ENCODE peak calls at places on chromosomes 4 and X, in six cellular contexts. Z is hepatocyte; F is activated naive CD4-positive, alpha-beta T cell treated with Interleukin-2 at 50 U/mL for 16 hours; Y is posterior vena cava; U is CD8-positive, alpha-beta memory T cell; J is stimulated activated CD4-positive, alpha-beta T cell treated with anti-CD3 and anti-CD28 coated beads, Interleukin-1b, Interleukin-23, amount 100 ng/mL, for 1 hour. H is an unnamed sample.

GRCh38 chr4:96649536-96649935 is 809.6 kb downstream of the PDHA2 start:
- DNase-seq in Z (no peak), F (no peak), Y (no peak), U (no peak), J (no peak), H (no peak)

GRCh38 chr4:177047851-177048174 is 255.1 kb upstream of the VEGFC start:
- DNase-seq in Z (no peak), F (no peak), Y (no peak), U (no peak), J (no peak), H (no peak)

GRCh38 chr4:48093949-48094550 is 40.0 kb downstream of the TXK start:
- DNase-seq in Z (peak), F (peak), Y (no peak), U (no peak), J (no peak), H (no peak)

GRCh38 chr4:139651282-139652194 is 14.1 kb upstream of the MGST2 start:
- DNase-seq in Z (peak), F (peak), Y (peak), U (peak), J (peak), H (no peak)

GRCh38 chr4:184648220-184649025 is 824 bp downstream of the CASP3 start:
- DNase-seq in Z (peak), F (peak), Y (peak), U (peak), J (no peak), H (peak)

GRCh38 chr4:101696276-101697010 is 94.1 kb upstream of the BANK1 start:
- DNase-seq in Z (no peak), F (no peak), Y (no peak), U (no peak), J (no peak), H (no peak)

GRCh38 chrX:6052111-6052745 is 176.4 kb downstream of the NLGN4X start:
- DNase-seq in Z (no peak), F (no peak), Y (no peak), U (no peak), J (no peak), H (no peak)

GRCh38 chrX:97398030-97398551 is 514.4 kb downstream of the RPA4 start:
- DNase-seq in Z (no peak), F (no peak), Y (no peak), U (no peak), J (no peak), H (no peak)

GRCh38 chr4:108356209-108356535 is 187.4 kb upstream of the LEF1 start:
- DNase-seq in Z (no peak), F (no peak), Y (no peak), U (no peak), J (no peak), H (no peak)

GRCh38 chr4:44257461-44257860 is 191.1 kb downstream of the KCTD8 start:
- DNase-seq in Z (no peak), F (no peak), Y (no peak), U (no peak), J (no peak), H (no peak)

GRCh38 chr4:73864365-73864764 is 4.8 kb upstream of the CXCL1 start:
- DNase-seq in Z (peak), F (no peak), Y (no peak), U (no peak), J (no peak), H (no peak)

GRCh38 chrX:68826113-68826980 is 2.5 kb upstream of the EFNB1 start:
- DNase-seq in Z (no peak), F (no peak), Y (peak), U (no peak), J (no peak), H (no peak)

GRCh38 chr4:38088321-38088720 is 128.1 kb downstream of the PTTG2 start:
- DNase-seq in Z (no peak), F (no peak), Y (no peak), U (no peak), J (no peak), H (no peak)

GRCh38 chrX:53281321-53281822 is at the start of gene IQSEC2:
- DNase-seq in Z (peak), F (no peak), Y (peak), U (no peak), J (no peak), H (no peak)

GRCh38 chr4:39045791-39046221 is 13.6 kb upstream of the TMEM156 start:
- DNase-seq in Z (no peak), F (no peak), Y (no peak), U (no peak), J (no peak), H (no peak)

GRCh38 chrX:134688181-134688580 is 29.9 kb upstream of the PLAC1 start:
- DNase-seq in Z (no peak), F (no peak), Y (no peak), U (no peak), J (no peak), H (no peak)

GRCh38 chr4:28443786-28444412 is 1583.3 kb downstream of the STIM2 start:
- DNase-seq in Z (peak), F (no peak), Y (no peak), U (no peak), J (no peak), H (no peak)

GRCh38 chr4:19133315-19133714 is 1111.8 kb upstream of the LCORL start:
- DNase-seq in Z (no peak), F (no peak), Y (no peak), U (no peak), J (no peak), H (no peak)

GRCh38 chrX:112197845-112198244 is 115.3 kb upstream of the TRPC5 start:
- DNase-seq in Z (peak), F (no peak), Y (no peak), U (no peak), J (no peak), H (no peak)

GRCh38 chrX:133323450-133323849 is 91.8 kb downstream of the GPC4 start:
- DNase-seq in Z (peak), F (no peak), Y (no peak), U (no peak), J (no peak), H (no peak)

GRCh38 chr4:110062166-110062565 is 136.2 kb downstream of the ELOVL6 start:
- DNase-seq in Z (no peak), F (no peak), Y (no peak), U (no peak), J (no peak), H (no peak)

GRCh38 chrX:133746593-133746992 is 238.8 kb downstream of the GPC3 start:
- DNase-seq in Z (no peak), F (no peak), Y (no peak), U (no peak), J (no peak), H (no peak)

GRCh38 chrX:49137492-49137891 is 14.0 kb upstream of the GPKOW start:
- DNase-seq in Z (no peak), F (no peak), Y (no peak), U (no peak), J (no peak), H (no peak)

GRCh38 chrX:18394477-18394876 is 30.9 kb upstream of the CDKL5 start:
- DNase-seq in Z (no peak), F (no peak), Y (no peak), U (no peak), J (no peak), H (no peak)

GRCh38 chr4:67134616-67135015 is 410.7 kb downstream of the CENPC start:
- DNase-seq in Z (no peak), F (no peak), Y (no peak), U (no peak), J (no peak), H (no peak)

GRCh38 chr4:99633772-99634171 is 23.9 kb downstream of the C4orf54 start:
- DNase-seq in Z (no peak), F (no peak), Y (no peak), U (no peak), J (no peak), H (no peak)

GRCh38 chr4:88208146-88208545 is 49.7 kb upstream of the ABCG2 start:
- DNase-seq in Z (no peak), F (no peak), Y (no peak), U (no peak), J (no peak), H (no peak)

GRCh38 chr4:99405433-99406115 is 29.6 kb downstream of the ADH7 start:
- DNase-seq in Z (peak), F (peak), Y (no peak), U (peak), J (peak), H (no peak)

GRCh38 chrX:108001218-108001814 is 19.1 kb upstream of the TEX13B start:
- DNase-seq in Z (peak), F (peak), Y (no peak), U (no peak), J (no peak), H (no peak)

GRCh38 chrX:150841466-150842197 is 56.8 kb downstream of the CD99L2 start:
- DNase-seq in Z (no peak), F (no peak), Y (no peak), U (no peak), J (no peak), H (no peak)

GRCh38 chr4:169222768-169223167 is 48.0 kb downstream of the SH3RF1 start:
- DNase-seq in Z (peak), F (no peak), Y (no peak), U (no peak), J (no peak), H (no peak)

GRCh38 chrX:11398785-11399184 is 105.6 kb downstream of the AMELX start:
- DNase-seq in Z (no peak), F (no peak), Y (no peak), U (no peak), J (no peak), H (no peak)

H was measured in esophagus squamous epithelium.